ENCODE peak calls at places on chromosomes 2 and 18, in four cellular contexts. One of them, this sample, is unnamed. For H3K36me3, the result is how much of the 10 kb centered on the place peaks cover.

GRCh38 chr2:183059561-183059960 is 19.0 kb upstream of the DUSP19 start:
- DNase-seq in A673: peak
- DNase-seq in HCT116: no peak
- DNase-seq in psoas muscle: no peak
- DNase-seq in this sample: no peak

GRCh38 chr18:79872423-79872822 is 74.7 kb downstream of the KCNG2 start:
- DNase-seq in A673: no peak
- DNase-seq in HCT116: no peak
- DNase-seq in psoas muscle: no peak
- DNase-seq in this sample: no peak

GRCh38 chr2:99635710-99636431 is 146.1 kb upstream of the REV1 start:
- DNase-seq in HCT116: no peak
- DNase-seq in A673: no peak
- DNase-seq in psoas muscle: peak
- DNase-seq in this sample: peak

GRCh38 chr2:56630286-56630685 is 446.5 kb downstream of the CCDC85A start:
- DNase-seq in HCT116: no peak
- DNase-seq in A673: no peak
- DNase-seq in psoas muscle: no peak
- DNase-seq in this sample: no peak

GRCh38 chr2:194567661-194568017 is 1089.4 kb upstream of the SLC39A10 start:
- DNase-seq in HCT116: no peak
- DNase-seq in psoas muscle: no peak
- DNase-seq in A673: no peak
- DNase-seq in this sample: no peak

GRCh38 chr2:190996338-190996946 is 17.5 kb downstream of the STAT1 start:
- DNase-seq in A673: peak
- DNase-seq in HCT116: no peak
- DNase-seq in psoas muscle: no peak
- DNase-seq in this sample: peak

GRCh38 chr2:61470122-61470951 is 550 bp downstream of the USP34 start:
- DNase-seq in psoas muscle: peak
- DNase-seq in A673: peak
- DNase-seq in HCT116: peak
- DNase-seq in this sample: peak

GRCh38 chr18:74271656-74272055 is 20.1 kb downstream of the CYB5A start:
- DNase-seq in A673: no peak
- DNase-seq in HCT116: no peak
- DNase-seq in psoas muscle: no peak
- DNase-seq in this sample: no peak

GRCh38 chr2:60771508-60771907 is 15.4 kb downstream of the PAPOLG start:
- DNase-seq in psoas muscle: no peak
- DNase-seq in A673: no peak
- DNase-seq in HCT116: no peak
- DNase-seq in this sample: no peak

GRCh38 chr2:45944075-45944474 is 292.6 kb downstream of the PRKCE start:
- DNase-seq in A673: peak
- DNase-seq in HCT116: peak
- DNase-seq in psoas muscle: no peak
- DNase-seq in this sample: no peak

GRCh38 chr2:12057436-12058166 is 311.2 kb downstream of the LPIN1 start:
- DNase-seq in A673: peak
- DNase-seq in psoas muscle: peak
- DNase-seq in HCT116: no peak
- DNase-seq in this sample: peak

GRCh38 chr18:47485221-47485797 is 233.8 kb upstream of the SKOR2 start:
- DNase-seq in psoas muscle: no peak
- DNase-seq in A673: no peak
- DNase-seq in HCT116: no peak
- DNase-seq in this sample: peak

GRCh38 chr18:9653390-9653789 is 39.0 kb upstream of the PPP4R1 start:
- DNase-seq in psoas muscle: peak
- DNase-seq in A673: no peak
- DNase-seq in HCT116: no peak
- DNase-seq in this sample: peak

GRCh38 chr2:241108271-241109209 is 6.5 kb upstream of the MTERF4 start:
- DNase-seq in HCT116: no peak
- DNase-seq in psoas muscle: no peak
- DNase-seq in A673: no peak
- DNase-seq in this sample: no peak

GRCh38 chr2:216148983-216149382 is 39.8 kb downstream of the XRCC5 start:
- DNase-seq in psoas muscle: no peak
- DNase-seq in HCT116: no peak
- DNase-seq in A673: no peak
- DNase-seq in this sample: no peak

GRCh38 chr2:216144857-216145256 is 35.7 kb downstream of the XRCC5 start:
- DNase-seq in A673: no peak
- DNase-seq in psoas muscle: no peak
- DNase-seq in HCT116: no peak
- DNase-seq in this sample: no peak

GRCh38 chr2:216149741-216150140 is 40.6 kb downstream of the XRCC5 start:
- DNase-seq in A673: no peak
- DNase-seq in HCT116: no peak
- DNase-seq in psoas muscle: no peak
- DNase-seq in this sample: no peak

GRCh38 chr2:216146573-216146972 is 37.4 kb downstream of the XRCC5 start:
- DNase-seq in HCT116: no peak
- DNase-seq in psoas muscle: no peak
- DNase-seq in A673: no peak
- DNase-seq in this sample: no peak

DNA sequence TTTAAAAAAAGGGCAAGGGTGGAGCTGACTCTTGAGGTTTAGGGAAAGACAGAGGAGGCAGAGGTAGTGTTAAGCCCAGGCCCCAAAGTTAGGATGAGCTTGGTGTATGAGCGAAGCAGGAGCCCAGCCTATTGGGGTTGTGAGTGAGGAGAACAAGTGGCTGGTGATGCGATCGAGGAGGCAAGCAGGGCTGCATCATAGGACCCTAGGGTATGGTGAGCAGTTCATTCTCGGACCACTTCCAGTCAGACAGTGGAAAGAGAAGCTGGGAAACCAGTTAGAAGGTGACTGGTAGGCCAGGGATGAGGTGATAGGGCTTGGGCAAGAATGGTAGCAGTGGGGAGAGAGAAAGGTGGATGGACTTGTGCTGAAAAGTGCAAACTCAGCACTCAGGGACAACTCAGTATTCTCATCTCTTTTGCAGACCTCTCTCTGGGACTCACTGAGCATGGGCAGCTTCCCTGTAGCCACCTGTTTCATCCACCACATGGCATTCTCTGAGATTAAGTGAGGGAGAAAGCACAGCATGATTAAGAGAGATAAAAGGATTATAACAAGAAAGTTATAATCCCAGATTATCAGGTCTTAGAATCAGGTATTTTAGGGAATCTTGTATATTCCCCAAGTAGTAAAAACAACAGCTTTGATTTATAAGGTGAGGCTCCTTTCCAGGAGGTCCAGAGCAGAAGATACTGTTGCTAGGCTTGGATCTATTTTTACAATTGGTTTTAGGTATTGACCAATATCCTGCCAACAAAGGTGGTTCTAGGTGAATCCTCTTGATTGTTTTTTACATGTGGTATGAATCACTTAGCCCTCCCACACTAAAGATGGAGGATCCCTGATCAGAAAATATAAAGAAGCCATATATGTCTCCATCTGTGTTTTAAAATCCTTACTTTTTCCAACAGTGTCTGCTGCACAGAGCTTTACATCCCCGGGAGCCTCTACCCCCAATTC is 38.3 kb downstream of the XRCC5 start:
- DNase-seq in A673: no peak
- DNase-seq in HCT116: no peak
- DNase-seq in psoas muscle: no peak
- DNase-seq in this sample: no peak
- H3K36me3 ChIP-seq in A673: half or more
- H3K36me3 ChIP-seq in HCT116: half or more
- H3K36me3 ChIP-seq in psoas muscle: half or more
- H3K36me3 ChIP-seq in this sample: half or more

GRCh38 chr2:30957591-30957990 is 150.3 kb upstream of the CAPN13 start:
- DNase-seq in psoas muscle: no peak
- DNase-seq in A673: no peak
- DNase-seq in HCT116: no peak
- DNase-seq in this sample: no peak
- H3K36me3 ChIP-seq in psoas muscle: under half
- H3K36me3 ChIP-seq in A673: under half
- H3K36me3 ChIP-seq in HCT116: under half
- H3K36me3 ChIP-seq in this sample: under half

GRCh38 chr2:161245671-161246070 is 62.6 kb upstream of the PSMD14 start:
- DNase-seq in psoas muscle: no peak
- DNase-seq in HCT116: no peak
- DNase-seq in A673: no peak
- DNase-seq in this sample: no peak
- H3K36me3 ChIP-seq in psoas muscle: under half
- H3K36me3 ChIP-seq in HCT116: under half
- H3K36me3 ChIP-seq in A673: under half
- H3K36me3 ChIP-seq in this sample: under half

DNA sequence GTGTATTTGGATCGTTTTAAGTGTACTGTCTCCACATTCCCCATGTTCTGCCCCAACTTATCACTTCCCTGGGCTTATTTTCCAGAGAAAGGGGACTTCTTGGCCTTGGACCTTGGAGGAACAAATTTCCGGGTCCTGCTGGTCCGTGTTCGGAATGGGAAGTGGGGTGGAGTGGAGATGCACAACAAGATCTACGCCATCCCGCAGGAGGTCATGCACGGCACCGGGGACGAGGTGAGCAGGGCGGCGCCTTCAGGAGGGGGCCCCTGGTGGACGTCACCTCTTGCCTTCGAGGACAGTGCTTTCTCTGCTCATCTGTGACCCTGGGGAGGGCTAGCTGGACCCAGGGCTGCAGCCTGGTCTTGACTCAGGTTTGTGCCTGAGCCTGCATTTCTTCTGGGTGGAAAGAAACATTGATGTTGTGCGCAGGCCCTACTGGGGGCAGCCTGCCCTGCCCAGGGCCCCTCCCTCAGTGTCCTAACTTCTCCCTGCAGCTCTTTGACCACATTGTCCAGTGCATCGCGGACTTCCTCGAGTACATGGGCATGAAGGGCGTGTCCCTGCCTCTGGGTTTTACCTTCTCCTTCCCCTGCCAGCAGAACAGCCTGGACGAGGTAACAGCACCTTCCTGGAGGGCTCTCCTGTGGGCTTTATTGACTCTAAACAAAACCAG is 47.8 kb downstream of the HK2 start:
- DNase-seq in psoas muscle: no peak
- DNase-seq in HCT116: no peak
- DNase-seq in A673: no peak
- DNase-seq in this sample: no peak
- H3K36me3 ChIP-seq in psoas muscle: half or more
- H3K36me3 ChIP-seq in HCT116: under half
- H3K36me3 ChIP-seq in A673: half or more
- H3K36me3 ChIP-seq in this sample: under half

GRCh38 chr2:131130298-131130596 is 25.1 kb downstream of the PLEKHB2 start:
- DNase-seq in HCT116: no peak
- DNase-seq in psoas muscle: no peak
- DNase-seq in A673: no peak
- DNase-seq in this sample: no peak

GRCh38 chr2:131125195-131125757 is 20.1 kb downstream of the PLEKHB2 start:
- DNase-seq in HCT116: no peak
- DNase-seq in psoas muscle: no peak
- DNase-seq in A673: peak
- DNase-seq in this sample: no peak

GRCh38 chr2:131127076-131127475 is 21.9 kb downstream of the PLEKHB2 start:
- DNase-seq in HCT116: no peak
- DNase-seq in A673: no peak
- DNase-seq in psoas muscle: no peak
- DNase-seq in this sample: no peak

GRCh38 chr2:131126436-131126835 is 21.3 kb downstream of the PLEKHB2 start:
- DNase-seq in psoas muscle: no peak
- DNase-seq in HCT116: no peak
- DNase-seq in A673: no peak
- DNase-seq in this sample: no peak

GRCh38 chr2:131127979-131128378 is 22.8 kb downstream of the PLEKHB2 start:
- DNase-seq in A673: no peak
- DNase-seq in psoas muscle: no peak
- DNase-seq in HCT116: no peak
- DNase-seq in this sample: no peak
- H3K36me3 ChIP-seq in A673: under half
- H3K36me3 ChIP-seq in psoas muscle: half or more
- H3K36me3 ChIP-seq in HCT116: under half
- H3K36me3 ChIP-seq in this sample: half or more

DNA sequence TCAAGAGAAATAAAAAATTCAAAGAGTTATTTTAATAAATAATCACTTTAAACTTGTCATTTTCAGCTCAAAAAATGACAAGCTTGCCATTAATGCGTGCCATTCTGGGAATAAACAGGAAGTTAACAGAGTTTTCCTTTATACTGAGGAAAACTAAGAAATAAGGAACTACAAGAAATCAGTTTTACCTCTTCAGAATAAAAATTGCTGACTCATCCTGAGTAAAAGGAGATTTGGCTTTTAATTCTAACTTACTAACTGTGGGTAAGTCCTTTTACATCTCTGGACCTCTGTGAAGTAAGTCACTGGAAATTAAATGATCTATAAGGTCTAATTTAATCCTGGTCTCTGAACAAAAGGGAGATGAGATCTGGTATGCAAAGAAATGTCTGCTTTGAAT is 16.1 kb downstream of the CEBPZ start:
- DNase-seq in psoas muscle: no peak
- DNase-seq in A673: no peak
- DNase-seq in HCT116: no peak
- DNase-seq in this sample: no peak
- H3K36me3 ChIP-seq in psoas muscle: half or more
- H3K36me3 ChIP-seq in A673: half or more
- H3K36me3 ChIP-seq in HCT116: half or more
- H3K36me3 ChIP-seq in this sample: half or more

GRCh38 chr2:215332876-215333600 is 21.2 kb downstream of the ATIC start:
- DNase-seq in HCT116: no peak
- DNase-seq in A673: no peak
- DNase-seq in psoas muscle: no peak
- DNase-seq in this sample: no peak

GRCh38 chr2:215324811-215325210 is 13.0 kb downstream of the ATIC start:
- DNase-seq in A673: no peak
- DNase-seq in psoas muscle: no peak
- DNase-seq in HCT116: no peak
- DNase-seq in this sample: no peak

DNA sequence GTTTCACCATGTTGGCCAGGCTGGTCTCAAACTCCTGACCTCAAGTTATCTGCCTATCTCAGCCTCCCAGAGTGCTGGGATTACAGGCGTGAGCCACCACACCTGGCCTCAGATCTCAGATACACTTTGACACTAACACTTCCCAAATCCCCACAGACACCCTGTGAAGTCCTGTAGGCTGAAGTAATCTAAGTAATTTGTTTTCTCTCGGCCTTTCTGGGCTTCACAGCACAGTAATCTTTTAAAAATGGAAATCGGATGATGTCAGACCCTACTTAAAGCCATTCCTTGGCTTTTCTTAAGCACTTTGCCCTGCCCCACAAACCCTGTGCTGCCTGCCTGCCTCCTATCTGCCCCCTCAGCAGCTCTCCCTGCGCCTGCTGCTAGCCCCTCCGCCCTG is 16.2 kb downstream of the ATIC start:
- DNase-seq in A673: no peak
- DNase-seq in psoas muscle: no peak
- DNase-seq in HCT116: no peak
- DNase-seq in this sample: no peak
- H3K36me3 ChIP-seq in A673: half or more
- H3K36me3 ChIP-seq in psoas muscle: half or more
- H3K36me3 ChIP-seq in HCT116: under half
- H3K36me3 ChIP-seq in this sample: under half

This sample was measured in left ventricle myocardium inferior.